ENCODE peak calls at places on chromosomes 12 and 14, in four cellular contexts. E, C, W and F are unnamed samples.

GRCh38 chr14:75604979-75605825 is 26.8 kb downstream of the FLVCR2 start:
- DNase-seq in E (no peak), C (peak; percentile 49), W (peak; percentile 15), F (peak; percentile 3)

GRCh38 chr14:35155962-35156361 is 33.6 kb downstream of the PRORP start:
- DNase-seq in E (no peak), C (no peak), W (peak; percentile 11), F (peak; percentile 52)

GRCh38 chr12:131408484-131408883 is 302.4 kb upstream of the SFSWAP start:
- DNase-seq in E (no peak), C (no peak), W (no peak), F (no peak)

GRCh38 chr12:121888083-121888477 is 510 bp upstream of the PSMD9 start:
- DNase-seq in E (no peak), C (no peak), W (no peak), F (no peak)

GRCh38 chr12:46963977-46964376 is 115.4 kb upstream of the PCED1B start:
- DNase-seq in E (no peak), C (no peak), W (peak; percentile 68), F (peak; percentile 63)

GRCh38 chr12:7782055-7782454 is 7.1 kb upstream of the NANOG start:
- DNase-seq in E (no peak), C (no peak), W (no peak), F (no peak)

GRCh38 chr14:28461379-28461778 is 305.2 kb upstream of the FOXG1 start:
- DNase-seq in E (no peak), C (no peak), W (peak; percentile 39), F (peak; percentile 45)

GRCh38 chr14:102817942-102818940 is 41.0 kb downstream of the TRAF3 start:
- DNase-seq in E (no peak), C (no peak), W (peak; percentile 23), F (peak; percentile 16)

GRCh38 chr14:68568907-68569545 is 223.8 kb downstream of the ZFP36L1 start:
- DNase-seq in E (no peak), C (no peak), W (no peak), F (no peak)

GRCh38 chr14:100558966-100559365 is 28.3 kb downstream of the BEGAIN start:
- DNase-seq in E (no peak), C (no peak), W (no peak), F (no peak)

GRCh38 chr14:31006703-31007102 is 18.7 kb upstream of the AP4S1 start:
- DNase-seq in E (no peak), C (no peak), W (no peak), F (no peak)

GRCh38 chr12:46562625-46563228 is 190.2 kb upstream of the SLC38A2 start:
- DNase-seq in E (no peak), C (no peak), W (peak; percentile 81), F (peak; percentile 91)

GRCh38 chr12:49276304-49277290 is 11.7 kb downstream of the TUBA1C start:
- DNase-seq in E (no peak), C (no peak), W (no peak), F (no peak)

GRCh38 chr12:21559855-21560569 is 33.9 kb downstream of the SPX start:
- DNase-seq in E (no peak), C (no peak), W (peak; percentile 74), F (peak; percentile 53)

GRCh38 chr14:61502459-61503093 is 181.2 kb downstream of the PRKCH start:
- DNase-seq in E (no peak), C (no peak), W (no peak), F (no peak)

GRCh38 chr14:50821471-50822464 is 9.2 kb downstream of the NIN start:
- DNase-seq in E (no peak), C (peak; percentile 28), W (no peak), F (no peak)

GRCh38 chr12:72269491-72269890 is 2.7 kb upstream of the TRHDE start:
- DNase-seq in E (no peak), C (no peak), W (peak; percentile 26), F (no peak)

GRCh38 chr12:72272731-72273498 is 745 bp downstream of the TRHDE start:
- DNase-seq in E (peak; percentile 60), C (no peak), W (peak; percentile 73), F (peak; percentile 66)

GRCh38 chr12:72271741-72272661 is at the start of gene TRHDE:
- DNase-seq in E (peak; percentile 70), C (no peak), W (peak; percentile 71), F (peak; percentile 88)

GRCh38 chr12:72270246-72270645 is 1.9 kb upstream of the TRHDE start:
- DNase-seq in E (no peak), C (no peak), W (peak; percentile 22), F (peak; percentile 37)

DNA sequence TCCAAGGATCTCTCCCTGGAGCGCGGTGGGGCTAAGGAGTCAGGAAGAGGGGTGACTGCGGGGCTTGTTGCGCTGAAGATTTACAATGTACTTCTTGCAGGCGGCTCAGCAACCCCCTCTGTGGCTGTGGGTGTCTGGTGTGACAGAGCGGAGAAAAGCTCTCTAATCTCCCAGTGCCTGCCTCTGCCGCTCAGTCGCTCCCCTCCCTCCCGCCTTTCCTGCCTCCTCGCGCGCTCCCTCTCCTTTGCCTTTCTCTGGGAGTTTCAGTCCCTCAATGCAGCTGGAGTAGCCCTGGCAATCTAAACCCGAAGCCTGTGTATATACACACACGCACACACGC is 799 bp upstream of the TRHDE start:
- DNase-seq in E (peak; percentile 62), C (no peak), W (peak; percentile 72), F (peak; percentile 77)
- H3K4me3 ChIP-seq in E (peak overlapping the region; percentile 71), C (peak overlapping the region; percentile 66), W (peak overlapping the region; percentile 79), F (peak overlapping the region; percentile 93)

GRCh38 chr12:116183741-116184141 is 93.8 kb downstream of the MED13L start:
- DNase-seq in E (no peak), C (no peak), W (peak; percentile 13), F (peak; percentile 29)

GRCh38 chr12:116184766-116185165 is 92.7 kb downstream of the MED13L start:
- DNase-seq in E (no peak), C (no peak), W (no peak), F (no peak)

GRCh38 chr12:116188581-116188980 is 88.9 kb downstream of the MED13L start:
- DNase-seq in E (no peak), C (no peak), W (no peak), F (no peak)

GRCh38 chr12:116187158-116187511 is 90.4 kb downstream of the MED13L start:
- DNase-seq in E (no peak), C (no peak), W (no peak), F (no peak)

GRCh38 chr12:116186482-116187157 is 90.9 kb downstream of the MED13L start:
- DNase-seq in E (no peak), C (no peak), W (no peak), F (no peak)
- H3K4me1 ChIP-seq in E (peaks cover 24% of the 10 kb centered on the region), C (peaks cover 83% of the 10 kb centered on the region), W (peaks cover 10% of the 10 kb centered on the region), F (peaks cover 78% of the 10 kb centered on the region)

GRCh38 chr12:77229640-77230442 is 164.5 kb upstream of the E2F7 start:
- DNase-seq in E (no peak), C (no peak), W (peak; percentile 65), F (peak; percentile 86)
- H3K4me3 ChIP-seq in E (no peak overlapping the region), C (no peak overlapping the region), W (peak overlapping the region; percentile 22), F (peak overlapping the region; percentile 51)

DNA sequence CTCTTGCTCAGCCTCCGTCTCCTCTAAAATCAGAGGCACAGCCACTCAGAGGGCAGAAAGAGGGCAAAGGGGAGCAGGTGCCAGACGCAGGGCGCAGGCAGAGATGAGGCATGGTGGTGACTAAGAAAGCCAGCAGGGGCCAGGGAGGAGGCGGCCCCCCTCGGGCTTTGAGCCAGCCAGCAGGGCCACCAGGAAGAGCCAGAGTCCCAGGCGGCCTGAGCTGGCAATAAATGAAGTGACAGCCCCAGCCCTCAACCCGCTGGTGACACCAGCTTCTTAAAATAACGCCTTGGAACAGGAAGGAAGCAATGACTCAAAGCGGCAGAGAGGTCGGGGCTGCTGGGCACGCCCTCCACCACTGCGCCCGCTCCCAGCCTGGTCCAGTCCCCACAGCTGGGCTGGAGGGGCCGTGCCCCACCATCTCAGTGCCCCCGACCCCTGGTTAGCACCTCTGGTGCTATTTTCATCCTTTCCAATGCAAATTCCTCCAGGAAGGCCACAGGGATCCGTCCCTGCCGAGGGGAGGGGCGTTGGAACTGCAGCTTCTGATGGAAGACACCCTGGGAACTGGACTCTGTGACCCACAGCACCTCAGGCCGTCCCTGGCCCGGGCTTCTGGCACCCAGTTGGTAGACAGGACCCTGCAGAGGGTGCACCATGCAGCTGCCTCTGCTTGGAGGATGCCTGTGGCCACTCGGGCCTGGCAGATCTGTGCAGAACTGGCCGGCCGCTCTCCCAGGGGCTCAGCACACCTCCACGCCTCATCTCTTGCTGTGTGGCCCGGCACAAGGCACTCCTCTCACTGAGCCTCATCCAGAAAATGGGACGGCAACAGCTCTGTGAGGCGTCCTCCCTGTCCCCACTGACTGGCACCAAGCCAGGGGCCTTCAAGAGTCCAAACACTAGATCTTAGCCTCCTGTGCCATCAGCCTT is 113.7 kb downstream of the NCOR2 start:
- DNase-seq in E (peak; percentile 97), C (peak; percentile 86), W (peak; percentile 65), F (peak; percentile 51)
- H3K4me1 ChIP-seq in E (peaks cover 57% of the 10 kb centered on the region), C (peaks cover 77% of the 10 kb centered on the region), W (peaks cover 29% of the 10 kb centered on the region), F (peaks cover 28% of the 10 kb centered on the region)

DNA sequence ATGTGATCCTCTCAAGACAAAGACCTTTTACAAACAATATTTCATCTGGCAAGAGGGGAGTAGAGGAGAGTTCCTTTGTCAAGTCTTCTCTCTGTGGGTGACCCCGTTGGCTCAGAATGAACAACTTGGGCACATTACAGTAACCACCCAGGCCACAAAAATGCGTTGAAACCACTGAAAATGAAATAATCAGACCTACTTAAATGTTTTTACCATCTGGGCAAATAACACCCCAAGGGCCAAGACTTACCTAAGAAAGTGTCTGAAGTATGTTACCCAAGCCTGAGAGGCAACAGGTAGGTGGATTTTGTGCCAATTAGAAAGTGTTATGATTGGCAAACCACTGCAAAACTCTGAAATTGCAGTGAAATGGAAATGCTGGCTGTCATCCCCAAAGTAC is 1.3 kb downstream of the TC2N start:
- DNase-seq in E (no peak), C (no peak), W (peak; percentile 53), F (no peak)
- H3K4me3 ChIP-seq in E (no peak overlapping the region), C (no peak overlapping the region), W (no peak overlapping the region), F (no peak overlapping the region)

DNA sequence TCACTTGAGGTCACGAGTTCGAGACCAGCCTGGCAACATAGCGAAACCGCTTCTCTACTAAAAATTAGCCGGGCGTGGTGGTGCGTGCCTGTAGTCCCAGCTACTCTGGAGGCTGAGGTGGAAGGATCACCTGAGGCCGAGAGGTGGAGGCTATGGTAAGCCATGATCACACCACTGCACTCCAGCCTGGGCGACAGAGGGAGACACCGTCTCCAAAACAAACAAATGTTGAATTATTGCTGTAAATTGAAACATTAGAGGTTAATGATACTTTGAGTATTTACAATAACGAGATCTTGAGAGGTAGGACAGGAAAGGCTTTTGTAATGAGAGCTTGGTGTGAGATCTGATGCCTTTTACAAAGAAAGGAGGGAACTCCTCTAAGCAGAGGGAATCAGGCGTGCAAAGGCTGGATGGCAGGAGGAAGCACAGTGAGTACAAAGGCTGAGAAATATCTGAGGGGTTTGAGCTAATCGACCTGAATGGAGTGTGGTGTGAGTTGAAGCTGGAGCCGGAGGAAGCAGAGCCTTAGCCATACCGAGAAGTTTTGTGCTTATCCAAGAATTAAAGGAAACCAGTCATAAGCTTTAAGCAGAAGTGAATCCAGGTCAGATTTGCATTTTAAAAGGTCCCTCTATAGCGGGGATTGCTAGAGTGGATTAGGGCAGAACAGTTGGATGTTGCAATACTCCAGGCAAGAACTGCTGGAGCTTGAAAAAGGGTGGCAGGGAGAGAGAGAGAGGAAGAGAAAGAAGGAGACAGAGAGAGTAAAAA is 1.1 kb downstream of the RHNO1 start:
- DNase-seq in E (peak; percentile 60), C (no peak), W (peak; percentile 72), F (peak; percentile 80)
- H3K4me1 ChIP-seq in E (peaks cover 18% of the 10 kb centered on the region), C (peaks cover 23% of the 10 kb centered on the region), W (peaks cover 6% of the 10 kb centered on the region), F (peaks cover 18% of the 10 kb centered on the region)